ENCODE peak calls at places on chromosomes 11 and 22, in ten cellular contexts. M is NCI-H460; U is CD8-positive, alpha-beta T cell; J is foreskin fibroblast; G is kidney glomerular epithelial cell; D is thoracic aorta; R is hippocampal formation; O is ELR; E is stimulated activated CD4-positive, alpha-beta T cell treated with anti-CD3 and anti-CD28 coated beads, Interleukin-4, amount 100 ng/mL, for 48 hours; S is left ventricle myocardium superior. W is an unnamed sample.

GRCh38 chr11:1881442-1882264 is 10.0 kb downstream of the PRR33 start:
- DNase-seq in O (no peak), U (peak; percentile 10), J (peak; percentile 36), R (no peak), S (peak; percentile 86), D (no peak), G (no peak), M (no peak), E (no peak), W (no peak)

GRCh38 chr11:7583248-7583647 is 69.4 kb downstream of the PPFIBP2 start:
- DNase-seq in G (no peak), J (no peak), D (no peak), U (no peak), E (no peak), M (no peak), R (no peak), O (no peak), S (no peak), W (no peak)

GRCh38 chr11:61082931-61083531 is 19.3 kb upstream of the CD5 start:
- DNase-seq in S (no peak), J (no peak), O (no peak), D (no peak), M (no peak), R (no peak), G (no peak), U (no peak), E (no peak), W (no peak)

GRCh38 chr11:103845331-103845730 is 191.1 kb upstream of the DDI1 start:
- DNase-seq in E (no peak), O (no peak), R (no peak), M (no peak), U (no peak), J (no peak), S (no peak), G (no peak), D (no peak), W (no peak)

GRCh38 chr22:47000888-47001287 is 238.4 kb downstream of the TBC1D22A start:
- DNase-seq in M (no peak), R (no peak), E (no peak), G (no peak), J (no peak), D (no peak), U (no peak), O (no peak), S (no peak), W (no peak)

GRCh38 chr11:14308114-14308896 is 50.7 kb downstream of the RRAS2 start:
- DNase-seq in O (peak; percentile 65), G (peak; percentile 58), E (no peak), R (no peak), D (no peak), U (no peak), S (no peak), M (peak; percentile 31), J (peak; percentile 66), W (no peak)

GRCh38 chr11:2097356-2097997 is 41.7 kb downstream of the IGF2 start:
- DNase-seq in R (no peak), S (peak; percentile 80), M (no peak), U (no peak), E (no peak), G (peak; percentile 64), O (peak; percentile 81), D (no peak), J (peak; percentile 94), W (no peak)

GRCh38 chr11:109791337-109791736 is 301.9 kb upstream of the ZC3H12C start:
- DNase-seq in E (no peak), S (no peak), M (no peak), U (no peak), O (no peak), D (no peak), R (no peak), J (no peak), G (no peak), W (no peak)

GRCh38 chr11:101091781-101092180 is 37.8 kb downstream of the PGR start:
- DNase-seq in R (no peak), J (no peak), O (peak; percentile 1), S (no peak), E (no peak), U (no peak), G (peak; percentile 16), M (no peak), D (no peak), W (peak; percentile 33)

GRCh38 chr11:95693298-95693697 is 96.3 kb downstream of the FAM76B start:
- DNase-seq in O (no peak), J (no peak), S (no peak), M (no peak), G (no peak), E (no peak), R (no peak), D (no peak), U (no peak), W (no peak)

GRCh38 chr11:115617767-115618166 is 113.6 kb upstream of the CADM1 start:
- DNase-seq in S (no peak), O (no peak), J (no peak), D (no peak), U (no peak), R (no peak), M (no peak), G (no peak), E (no peak), W (no peak)

GRCh38 chr11:12050911-12051667 is 42.7 kb upstream of the DKK3 start:
- DNase-seq in D (no peak), J (no peak), U (no peak), S (peak; percentile 33), M (no peak), R (peak; percentile 74), G (no peak), O (no peak), E (no peak), W (no peak)

GRCh38 chr11:69374110-69374981 is 80.4 kb downstream of the MYEOV start:
- DNase-seq in D (no peak), J (no peak), E (no peak), O (no peak), S (peak; percentile 26), G (no peak), U (peak; percentile 4), R (no peak), M (no peak), W (no peak)

GRCh38 chr11:79461144-79461543 is 20.3 kb upstream of the TENM4 start:
- DNase-seq in J (peak; percentile 54), D (no peak), U (no peak), O (peak; percentile 43), E (no peak), G (peak; percentile 16), M (no peak), S (no peak), R (peak; percentile 25), W (peak; percentile 5)

GRCh38 chr11:34564807-34565241 is 51.2 kb upstream of the ELF5 start:
- DNase-seq in D (no peak), E (no peak), J (no peak), R (peak; percentile 47), G (no peak), M (no peak), O (no peak), S (no peak), U (no peak), W (no peak)

GRCh38 chr11:78414321-78415051 is 3.1 kb downstream of the GAB2 start:
- DNase-seq in O (peak; percentile 63), M (no peak), D (no peak), U (no peak), E (no peak), G (peak; percentile 14), S (no peak), R (peak; percentile 40), J (peak; percentile 48), W (no peak)

GRCh38 chr22:27241430-27242110 is 560.0 kb downstream of the MN1 start:
- DNase-seq in U (no peak), O (no peak), J (no peak), D (no peak), G (peak; percentile 37), S (peak; percentile 66), M (no peak), E (no peak), R (no peak), W (no peak)